ENCODE peak calls at places on chromosomes 3 and 15, in four cellular contexts. Y is uterus, I is adrenal gland, X is right lobe of liver. N is an unnamed sample.

GRCh38 chr3:49899815-49900214 is 3.9 kb downstream of the MST1R start:
- DNase-seq in I (no peak), Y (no peak), X (no peak), N (no peak)

GRCh38 chr15:64478863-64479262 is 18.5 kb downstream of the ZNF609 start:
- DNase-seq in I (no peak), X (no peak), Y (no peak), N (no peak)

GRCh38 chr15:52529289-52529929 is 729 bp upstream of the MYO5A start:
- DNase-seq in X (no peak), Y (peak; percentile 17), I (peak; percentile 36), N (no peak)

GRCh38 chr15:68819451-68820204 is 1.1 kb downstream of the ANP32A start:
- DNase-seq in Y (peak; percentile 47), X (peak; percentile 73), I (peak; percentile 47), N (peak; percentile 54)

GRCh38 chr3:139559541-139559940 is 20.0 kb upstream of the RBP1 start:
- DNase-seq in X (no peak), I (no peak), Y (no peak), N (no peak)

GRCh38 chr3:155741598-155741997 is 3.3 kb downstream of the PLCH1 start:
- DNase-seq in I (no peak), X (no peak), Y (no peak), N (no peak)

GRCh38 chr15:43828061-43828657 is 1.4 kb downstream of the WDR76 start:
- DNase-seq in X (no peak), Y (no peak), I (no peak), N (no peak)

GRCh38 chr3:167866321-167866720 is 130.8 kb downstream of the SERPINI1 start:
- DNase-seq in Y (no peak), X (no peak), I (no peak), N (no peak)

GRCh38 chr3:158539414-158540014 is 31.5 kb upstream of the MLF1 start:
- DNase-seq in X (no peak), I (peak; percentile 57), Y (no peak), N (peak; percentile 15)

GRCh38 chr15:93038064-93038705 is 50.8 kb downstream of the RGMA start:
- DNase-seq in X (no peak), I (no peak), Y (no peak), N (no peak)

GRCh38 chr3:106337116-106337515 is 468.3 kb upstream of the CBLB start:
- DNase-seq in X (no peak), I (no peak), Y (no peak), N (no peak)

GRCh38 chr3:46668116-46668515 is 25.4 kb downstream of the ALS2CL start:
- DNase-seq in I (peak; percentile 8), Y (peak; percentile 9), X (peak; percentile 38), N (no peak)

GRCh38 chr3:101509811-101510210 is 3.2 kb downstream of the SENP7 start:
- DNase-seq in X (no peak), I (no peak), Y (no peak), N (no peak)

GRCh38 chr3:61903931-61904657 is 342.7 kb downstream of the PTPRG start:
- DNase-seq in Y (no peak), X (no peak), I (no peak), N (peak; percentile 19)

GRCh38 chr3:64114651-64115050 is 91.4 kb upstream of the PSMD6 start:
- DNase-seq in X (no peak), I (no peak), Y (no peak), N (no peak)

GRCh38 chr3:22700876-22701275 is 502.3 kb upstream of the UBE2E2 start:
- DNase-seq in Y (no peak), X (no peak), I (no peak), N (no peak)

GRCh38 chr15:29805043-29805707 is 17.1 kb downstream of the TJP1 start:
- DNase-seq in X (no peak), Y (peak; percentile 46), I (peak; percentile 60), N (no peak)

GRCh38 chr15:59237119-59237853 is 30.6 kb downstream of the LDHAL6B start:
- DNase-seq in Y (no peak), I (no peak), X (no peak), N (no peak)

GRCh38 chr3:142319094-142319493 is 93.7 kb upstream of the GK5 start:
- DNase-seq in X (no peak), Y (no peak), I (no peak), N (no peak)

GRCh38 chr3:9422712-9423424 is 25.5 kb downstream of the SETD5 start:
- DNase-seq in Y (peak; percentile 93), X (peak; percentile 54), I (peak; percentile 94), N (peak; percentile 95)

DNA sequence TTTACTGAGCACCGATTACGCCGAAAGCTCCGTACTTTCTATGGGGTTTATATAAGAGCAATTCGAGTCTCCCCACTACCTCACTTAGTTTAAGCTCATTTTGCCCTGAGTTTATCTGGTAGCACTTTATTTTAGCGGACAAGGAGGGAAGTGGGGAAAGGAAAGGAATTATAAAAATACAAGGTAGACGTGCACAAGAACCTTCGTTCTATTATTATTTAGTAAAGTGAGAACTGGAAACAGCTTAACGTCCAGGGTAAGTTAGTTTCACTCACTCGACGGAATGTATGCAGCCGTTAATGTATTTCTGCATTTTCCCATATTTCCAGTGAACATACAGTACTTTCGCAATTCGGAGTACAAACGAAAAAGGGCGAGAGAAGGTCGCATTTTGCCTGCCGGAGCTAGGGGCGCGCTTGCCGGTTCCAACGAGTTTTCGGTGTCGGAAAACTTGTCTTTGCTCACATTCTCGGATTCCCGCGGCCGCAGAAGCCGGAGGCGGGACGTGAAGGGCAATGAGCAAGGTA is 1.2 kb upstream of the STT3B start:
- DNase-seq in I (no peak), Y (no peak), X (no peak), N (no peak)
- TF ChIP-seq CTCF in I (no peak), Y (peak; percentile 41), X (no peak), N (no peak)

DNA sequence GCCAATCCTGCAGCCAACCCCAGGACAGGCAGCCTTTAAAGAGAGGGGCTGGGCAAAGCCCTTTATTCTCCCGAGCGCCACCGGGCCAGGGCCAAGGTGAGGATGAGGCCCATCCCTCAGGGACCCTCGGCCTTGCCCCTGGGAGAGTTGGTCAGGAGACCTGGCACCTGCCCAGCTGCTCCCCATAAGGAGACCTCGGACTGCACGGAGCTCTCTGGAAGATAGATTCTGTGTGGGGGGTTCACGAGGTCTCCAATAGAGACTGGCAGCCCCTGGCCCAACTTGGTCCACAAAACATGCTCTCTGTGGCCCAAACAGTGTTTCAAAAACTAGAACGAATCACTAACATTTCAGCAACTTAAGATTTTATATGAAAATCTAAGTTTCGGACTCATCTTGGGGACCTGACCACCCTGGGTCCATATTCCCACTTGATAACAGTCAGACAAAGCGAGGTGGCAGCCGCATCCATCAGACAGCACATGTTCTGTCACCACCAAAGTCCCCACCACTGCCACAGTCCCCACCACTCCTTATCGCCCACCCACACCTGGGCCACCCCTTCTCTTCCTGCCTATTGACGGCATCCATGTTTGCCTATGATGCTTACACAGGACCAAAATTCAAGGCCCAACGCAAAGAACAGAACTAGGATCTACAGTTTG is 114.4 kb upstream of the RPL32 start:
- DNase-seq in I (no peak), Y (no peak), X (no peak), N (no peak)
- H3K4me1 ChIP-seq in I (peaks cover 69% of the 10 kb centered on the region), Y (peaks cover 15% of the 10 kb centered on the region), X (peaks cover 12% of the 10 kb centered on the region), N (peaks cover 50% of the 10 kb centered on the region)

GRCh38 chr15:80367094-80367493 is 37.1 kb upstream of the ARNT2 start:
- DNase-seq in Y (no peak), X (no peak), I (no peak), N (no peak)
- H3K9me3 ChIP-seq in Y (peaks cover 16% of the 10 kb centered on the region), X (no peaks in the 10 kb centered on the region), I (peaks cover 14% of the 10 kb centered on the region), N (peaks cover 25% of the 10 kb centered on the region)

GRCh38 chr3:144968951-144969350 is 997.3 kb downstream of the DIPK2A start:
- DNase-seq in X (no peak), Y (no peak), I (no peak), N (no peak)
- TF ChIP-seq CTCF in X (no peak), Y (no peak), I (no peak), N (no peak)

GRCh38 chr3:196219194-196219969 is 3.0 kb downstream of the SLC51A start:
- DNase-seq in Y (peak; percentile 63), I (peak; percentile 88), X (no peak), N (peak; percentile 36)
- H3K4me1 ChIP-seq in Y (no peaks in the 10 kb centered on the region), I (peaks cover 31% of the 10 kb centered on the region), X (no peaks in the 10 kb centered on the region), N (peaks cover 15% of the 10 kb centered on the region)

GRCh38 chr3:44568561-44568960 is 13.6 kb downstream of the ZKSCAN7 start:
- DNase-seq in Y (no peak), X (no peak), I (no peak), N (peak; percentile 24)
- H3K9me3 ChIP-seq in Y (peaks cover 11% of the 10 kb centered on the region), X (no peaks in the 10 kb centered on the region), I (peaks cover 10% of the 10 kb centered on the region), N (peaks cover 3% of the 10 kb centered on the region)

GRCh38 chr3:35946121-35946856 is 307.0 kb downstream of the ARPP21 start:
- DNase-seq in Y (no peak), I (no peak), X (no peak), N (no peak)
- TF ChIP-seq CTCF in Y (no peak), I (no peak), X (peak; percentile 30), N (peak; percentile 15)

GRCh38 chr15:39589193-39589814 is 8.4 kb downstream of the THBS1 start:
- DNase-seq in Y (no peak), I (no peak), X (no peak), N (no peak)
- H3K4me1 ChIP-seq in Y (peaks cover 6% of the 10 kb centered on the region), I (no peaks in the 10 kb centered on the region), X (no peaks in the 10 kb centered on the region), N (no peaks in the 10 kb centered on the region)